ENCODE peak calls at places on chromosomes 11 and 22, in seven cellular contexts. Y is stomach; X is NCI-H345; L is naive thymus-derived CD4-positive, alpha-beta T cell; D is effector CD4-positive, alpha-beta T cell; G is NCI-H1417 treated with DMSO at 0.1 percent for 48 hours; S is esophagus squamous epithelium. T is an unnamed sample.

GRCh38 chr11:64885367-64886286 is 7.2 kb upstream of the EHD1 start:
- DNase-seq in S (no peak), X (no peak), D (no peak), G (no peak), Y (no peak), L (no peak), T (no peak)

GRCh38 chr11:74004694-74005615 is 3.9 kb downstream of the UCP3 start:
- DNase-seq in D (peak), X (no peak), S (no peak), Y (peak), G (no peak), L (peak), T (no peak)

GRCh38 chr11:57459112-57460016 is 964 bp upstream of the RTN4RL2 start:
- DNase-seq in D (no peak), Y (no peak), S (no peak), G (no peak), L (no peak), X (no peak), T (peak)

GRCh38 chr11:134488913-134489312 is 76.9 kb upstream of the B3GAT1 start:
- DNase-seq in Y (no peak), G (no peak), S (no peak), D (no peak), L (no peak), X (no peak), T (no peak)

GRCh38 chr11:83736689-83737088 is 450.5 kb upstream of the CCDC90B start:
- DNase-seq in Y (no peak), L (no peak), X (peak), S (no peak), G (peak), D (no peak), T (no peak)

GRCh38 chr11:31050061-31050790 is 319.3 kb downstream of the DCDC1 start:
- DNase-seq in S (no peak), L (no peak), D (no peak), G (no peak), X (peak), Y (peak), T (no peak)

GRCh38 chr11:76668362-76669155 is 2.0 kb downstream of the LRRC32 start:
- DNase-seq in D (no peak), S (no peak), Y (no peak), G (no peak), X (no peak), L (no peak), T (no peak)

GRCh38 chr22:21942407-21942895 is 10.2 kb downstream of the PPM1F start:
- DNase-seq in S (no peak), D (no peak), L (no peak), Y (peak), X (no peak), G (no peak), T (no peak)

GRCh38 chr22:37248251-37248650 is 4.2 kb upstream of the RAC2 start:
- DNase-seq in X (no peak), S (no peak), D (no peak), L (no peak), Y (no peak), G (no peak), T (no peak)

GRCh38 chr11:10885703-10886363 is 28.0 kb upstream of the ZBED5 start:
- DNase-seq in D (no peak), X (no peak), S (no peak), L (no peak), G (no peak), Y (no peak), T (no peak)

GRCh38 chr11:31819533-31820437 is 8.7 kb upstream of the PAX6 start:
- DNase-seq in S (no peak), G (no peak), Y (no peak), L (no peak), D (no peak), X (no peak), T (no peak)

GRCh38 chr11:118618115-118618990 is 10.9 kb downstream of the PHLDB1 start:
- DNase-seq in D (no peak), L (no peak), Y (peak), X (no peak), G (no peak), S (no peak), T (no peak)

GRCh38 chr11:94740975-94741707 is 27.0 kb upstream of the AMOTL1 start:
- DNase-seq in G (no peak), D (no peak), X (peak), Y (no peak), L (no peak), S (no peak), T (no peak)

GRCh38 chr22:19941365-19942070 is at the start of the genes COMT and TXNRD2:
- DNase-seq in D (peak), G (no peak), S (no peak), Y (peak), L (peak), X (peak), T (no peak)

GRCh38 chr11:19558189-19558986 is 154.2 kb upstream of the NAV2 start:
- DNase-seq in L (no peak), X (peak), G (no peak), Y (no peak), D (no peak), S (no peak), T (no peak)

GRCh38 chr22:20080445-20080775 is 369 bp downstream of the DGCR8 start:
- DNase-seq in D (peak), Y (peak), S (no peak), L (peak), X (peak), G (no peak), T (peak)

GRCh38 chr11:78079232-78080083 is at the start of gene NDUFC2:
- DNase-seq in G (peak), X (peak), L (peak), Y (peak), S (no peak), D (peak), T (peak)

GRCh38 chr11:133934096-133934495 is 22.7 kb downstream of the IGSF9B start:
- DNase-seq in Y (no peak), D (no peak), S (no peak), G (no peak), L (no peak), X (no peak), T (no peak)

GRCh38 chr11:2737876-2738275 is 38.1 kb upstream of the KCNQ1OT1 start:
- DNase-seq in D (no peak), G (no peak), Y (no peak), X (no peak), S (no peak), L (no peak), T (no peak)

GRCh38 chr11:68803766-68804165 is 38.0 kb downstream of the CPT1A start:
- DNase-seq in Y (no peak), L (no peak), S (no peak), D (no peak), G (no peak), X (no peak), T (no peak)

GRCh38 chr11:129237880-129238638 is 45.9 kb upstream of the ARHGAP32 start:
- DNase-seq in L (no peak), Y (no peak), G (no peak), X (no peak), S (no peak), D (no peak), T (no peak)

GRCh38 chr22:49827307-49827852 is 293 bp downstream of the BRD1 start:
- DNase-seq in X (no peak), Y (no peak), D (no peak), L (no peak), S (no peak), G (no peak), T (no peak)

GRCh38 chr11:19868281-19868821 is 155.7 kb downstream of the NAV2 start:
- DNase-seq in G (no peak), X (peak), L (no peak), S (no peak), D (no peak), Y (no peak), T (no peak)

GRCh38 chr11:103338621-103339484 is 229.6 kb downstream of the DYNC2H1 start:
- DNase-seq in D (no peak), G (no peak), X (no peak), L (no peak), S (no peak), Y (no peak), T (no peak)

GRCh38 chr22:35023692-35024363 is 42.1 kb upstream of the ISX start:
- DNase-seq in S (no peak), X (peak), L (no peak), G (no peak), D (peak), Y (peak), T (peak)

GRCh38 chr22:11628651-11629511 is 3899.1 kb upstream of the OR11H1 start:
- DNase-seq in Y (no peak), L (no peak), S (no peak), X (no peak), G (no peak), D (no peak), T (no peak)

GRCh38 chr22:45608763-45609180 is 62.9 kb upstream of the ATXN10 start:
- DNase-seq in Y (no peak), L (no peak), X (no peak), D (no peak), G (no peak), S (no peak), T (no peak)

GRCh38 chr22:37519268-37520195 is at the start of gene CARD10:
- DNase-seq in X (peak), Y (peak), L (no peak), S (no peak), D (no peak), G (no peak), T (no peak)

GRCh38 chr11:64874308-64874707 is 4.1 kb downstream of the EHD1 start:
- DNase-seq in Y (no peak), S (no peak), X (no peak), G (no peak), L (no peak), D (peak), T (no peak)

GRCh38 chr11:65366340-65366773 is 11.8 kb downstream of the TIGD3 start:
- DNase-seq in X (peak), S (no peak), L (peak), D (no peak), G (peak), Y (no peak), T (no peak)

GRCh38 chr11:16758382-16759024 is 20.1 kb downstream of the C11orf58 start:
- DNase-seq in X (no peak), L (no peak), Y (no peak), G (no peak), D (no peak), S (no peak), T (no peak)

GRCh38 chr11:62398011-62398994 is 20.5 kb upstream of the SCGB1A1 start:
- DNase-seq in Y (no peak), G (no peak), X (no peak), S (no peak), L (no peak), D (no peak), T (no peak)

GRCh38 chr11:61923166-61924015 is 6.0 kb upstream of the RAB3IL1 start:
- DNase-seq in X (no peak), Y (peak), D (no peak), S (no peak), L (no peak), G (no peak), T (no peak)

GRCh38 chr11:111631666-111632039 is 29.4 kb downstream of the SIK2 start:
- DNase-seq in G (no peak), S (no peak), L (no peak), X (no peak), D (no peak), Y (no peak), T (no peak)